ENCODE peak calls at places on chromosomes 16 and 17, in four cellular contexts. L, P, Z and F are unnamed samples.

GRCh38 chr17:19671433-19671832 is 22.9 kb downstream of the ALDH3A2 start:
- DNase-seq in P (no peak), L (no peak), Z (no peak), F (no peak)

GRCh38 chr16:6714510-6714909 is 618.1 kb upstream of the RBFOX1 start:
- DNase-seq in Z (no peak), L (no peak), P (no peak), F (no peak)

GRCh38 chr16:50548659-50549560 is 714 bp downstream of the NKD1 start:
- DNase-seq in L (no peak), P (no peak), Z (peak), F (no peak)

GRCh38 chr16:31365131-31365865 is 10.3 kb downstream of the ITGAX start:
- DNase-seq in L (no peak), P (no peak), Z (no peak), F (no peak)

GRCh38 chr16:54180421-54181359 is 105.9 kb downstream of the IRX3 start:
- DNase-seq in P (no peak), L (no peak), Z (no peak), F (no peak)

GRCh38 chr16:14358697-14359305 is 271.3 kb downstream of the PARN start:
- DNase-seq in Z (peak), P (no peak), L (no peak), F (peak)

GRCh38 chr16:6111390-6111789 is 1013.8 kb upstream of the EEF2KMT start:
- DNase-seq in P (no peak), L (no peak), Z (no peak), F (no peak)

GRCh38 chr16:9119795-9120194 is 28.4 kb downstream of the HAPSTR1 start:
- DNase-seq in Z (no peak), P (no peak), L (no peak), F (no peak)

GRCh38 chr16:57720142-57720575 is 15.4 kb upstream of the KATNB1 start:
- DNase-seq in L (peak), P (peak), Z (peak), F (no peak)

GRCh38 chr16:77816293-77816692 is 27.9 kb downstream of the VAT1L start:
- DNase-seq in L (no peak), Z (no peak), P (no peak), F (no peak)

GRCh38 chr17:64509179-64509578 is 2.4 kb downstream of the CEP95 start:
- DNase-seq in L (no peak), Z (no peak), P (no peak), F (no peak)

GRCh38 chr17:71437176-71437575 is 683.6 kb upstream of the SOX9 start:
- DNase-seq in L (no peak), Z (no peak), P (no peak), F (no peak)

GRCh38 chr16:68923116-68923515 is 79.8 kb downstream of the TANGO6 start:
- DNase-seq in L (no peak), P (no peak), Z (no peak), F (no peak)

DNA sequence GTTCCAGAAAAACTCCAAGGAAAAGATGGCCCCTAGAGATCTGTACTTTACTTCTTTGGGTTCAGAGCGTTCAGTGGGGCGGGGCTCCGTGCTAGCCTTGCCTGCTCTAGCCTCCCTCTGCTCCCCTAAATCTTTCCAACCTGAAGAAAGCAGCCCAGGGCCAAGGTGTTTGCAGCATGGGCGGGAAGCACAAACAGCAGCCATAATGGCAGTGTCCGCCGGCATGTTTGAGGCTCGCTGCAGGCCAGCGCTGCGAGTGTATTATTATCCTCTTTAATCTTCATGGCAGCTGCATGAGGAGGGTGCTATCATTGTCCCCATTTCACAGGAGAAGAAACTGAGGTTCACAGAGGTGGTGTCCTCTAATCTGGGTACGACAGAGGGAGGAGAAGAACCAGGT is 10.4 kb downstream of the CALB2 start:
- DNase-seq in L (no peak), P (no peak), Z (no peak), F (no peak)
- H2AFZ ChIP-seq in L (no peak), P (no peak), Z (no peak), F (no peak)

GRCh38 chr17:56110463-56111138 is 42.7 kb upstream of the ANKFN1 start:
- DNase-seq in L (peak), P (no peak), Z (no peak), F (no peak)

GRCh38 chr17:56108811-56109284 is 44.4 kb upstream of the ANKFN1 start:
- DNase-seq in Z (no peak), L (peak), P (no peak), F (no peak)

GRCh38 chr17:56112086-56112485 is 41.2 kb upstream of the ANKFN1 start:
- DNase-seq in Z (no peak), P (no peak), L (peak), F (no peak)

GRCh38 chr17:56114469-56114868 is 38.8 kb upstream of the ANKFN1 start:
- DNase-seq in P (no peak), L (no peak), Z (no peak), F (no peak)

GRCh38 chr17:56109811-56110210 is 43.5 kb upstream of the ANKFN1 start:
- DNase-seq in Z (no peak), L (peak), P (no peak), F (no peak)
- H2AFZ ChIP-seq in Z (no peak), L (no peak), P (no peak), F (no peak)

DNA sequence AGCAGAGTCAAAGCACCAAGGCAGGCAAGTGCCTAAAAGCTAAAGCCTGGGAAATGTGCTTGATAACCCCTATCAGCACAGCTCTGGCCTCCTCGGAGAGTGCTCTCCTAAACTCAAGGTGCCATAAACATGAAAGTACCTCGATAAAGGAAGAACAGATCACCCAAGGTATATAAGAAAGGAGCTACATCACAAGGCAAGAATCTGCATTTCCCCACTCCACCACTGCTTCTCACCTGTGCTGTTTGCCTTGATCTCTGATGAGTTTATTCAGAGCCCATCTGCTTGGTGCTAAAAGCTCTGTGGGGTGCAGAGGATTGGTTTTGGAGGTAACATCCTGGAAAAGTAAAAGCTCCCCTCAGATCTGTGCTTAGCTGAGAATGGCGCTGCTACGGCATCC is 449.5 kb upstream of the CDH5 start:
- DNase-seq in Z (no peak), P (no peak), L (no peak), F (no peak)
- H2AFZ ChIP-seq in Z (no peak), P (no peak), L (no peak), F (no peak)

GRCh38 chr17:77245162-77245926 is 104.6 kb downstream of the SEC14L1 start:
- DNase-seq in L (no peak), P (no peak), Z (no peak), F (no peak)

GRCh38 chr17:77240976-77241375 is 100.2 kb downstream of the SEC14L1 start:
- DNase-seq in P (no peak), L (no peak), Z (no peak), F (no peak)

GRCh38 chr17:77247048-77247541 is 106.3 kb downstream of the SEC14L1 start:
- DNase-seq in Z (peak), L (peak), P (peak), F (no peak)

GRCh38 chr17:77246110-77247047 is 105.6 kb downstream of the SEC14L1 start:
- DNase-seq in L (no peak), Z (no peak), P (peak), F (no peak)

GRCh38 chr17:77242118-77242800 is 101.5 kb downstream of the SEC14L1 start:
- DNase-seq in Z (no peak), P (peak), L (no peak), F (no peak)
- H2AFZ ChIP-seq in Z (no peak), P (no peak), L (no peak), F (no peak)

DNA sequence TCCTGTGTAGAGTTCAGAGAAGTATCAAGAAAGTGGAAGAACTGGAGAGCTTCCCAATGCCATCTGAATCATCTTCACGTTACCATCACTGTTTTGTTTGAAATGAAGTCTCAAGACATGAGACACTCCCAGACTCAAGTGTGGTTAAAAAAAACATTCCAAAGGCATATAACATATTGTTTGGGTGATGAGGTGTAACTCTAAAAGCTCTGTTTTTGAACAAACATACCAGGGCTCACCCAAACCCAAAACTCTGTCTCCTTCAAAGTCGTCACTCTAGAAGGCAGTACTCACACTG is 6.3 kb upstream of the ZCCHC14 start:
- DNase-seq in Z (peak), L (no peak), P (no peak), F (peak)
- H2AFZ ChIP-seq in Z (no peak), L (no peak), P (no peak), F (no peak)

DNA sequence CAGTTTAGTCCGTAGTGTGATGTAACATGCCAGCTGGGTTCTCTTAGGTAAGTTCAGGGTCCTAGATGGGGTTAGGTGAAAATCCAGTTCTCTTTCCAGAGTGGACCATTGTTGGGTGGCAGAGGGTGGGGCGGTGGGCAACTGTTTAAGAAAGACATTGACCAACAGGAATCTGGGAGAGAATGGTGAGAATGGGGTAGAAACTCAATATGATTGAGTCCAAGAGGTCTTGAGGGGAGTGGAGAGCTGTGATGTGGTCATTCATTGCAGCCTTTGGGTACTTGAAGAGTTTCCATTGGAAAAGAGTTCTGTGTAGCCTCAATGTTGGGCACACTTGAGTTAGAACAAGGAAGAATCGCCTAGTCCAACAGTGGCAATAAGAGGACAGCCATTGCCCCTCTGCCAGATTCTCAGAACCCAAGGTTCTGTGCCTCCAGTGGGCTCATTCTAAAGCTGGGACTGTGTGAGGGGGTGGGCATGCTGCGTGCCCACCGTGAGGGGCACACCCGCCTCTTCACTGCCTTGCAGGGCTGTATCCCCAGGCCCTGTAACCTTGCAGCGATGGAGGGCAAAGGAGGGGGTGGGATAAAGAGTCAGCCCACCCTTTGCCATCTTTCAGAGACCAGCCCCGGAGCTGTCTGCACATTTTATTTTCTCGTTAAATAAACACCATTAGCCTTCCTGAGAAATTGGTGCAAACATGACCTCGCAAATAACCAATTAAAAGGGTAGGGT is 208.1 kb downstream of the CCDC182 start:
- DNase-seq in P (no peak), L (no peak), Z (no peak), F (no peak)
- H2AFZ ChIP-seq in P (no peak), L (no peak), Z (no peak), F (no peak)

DNA sequence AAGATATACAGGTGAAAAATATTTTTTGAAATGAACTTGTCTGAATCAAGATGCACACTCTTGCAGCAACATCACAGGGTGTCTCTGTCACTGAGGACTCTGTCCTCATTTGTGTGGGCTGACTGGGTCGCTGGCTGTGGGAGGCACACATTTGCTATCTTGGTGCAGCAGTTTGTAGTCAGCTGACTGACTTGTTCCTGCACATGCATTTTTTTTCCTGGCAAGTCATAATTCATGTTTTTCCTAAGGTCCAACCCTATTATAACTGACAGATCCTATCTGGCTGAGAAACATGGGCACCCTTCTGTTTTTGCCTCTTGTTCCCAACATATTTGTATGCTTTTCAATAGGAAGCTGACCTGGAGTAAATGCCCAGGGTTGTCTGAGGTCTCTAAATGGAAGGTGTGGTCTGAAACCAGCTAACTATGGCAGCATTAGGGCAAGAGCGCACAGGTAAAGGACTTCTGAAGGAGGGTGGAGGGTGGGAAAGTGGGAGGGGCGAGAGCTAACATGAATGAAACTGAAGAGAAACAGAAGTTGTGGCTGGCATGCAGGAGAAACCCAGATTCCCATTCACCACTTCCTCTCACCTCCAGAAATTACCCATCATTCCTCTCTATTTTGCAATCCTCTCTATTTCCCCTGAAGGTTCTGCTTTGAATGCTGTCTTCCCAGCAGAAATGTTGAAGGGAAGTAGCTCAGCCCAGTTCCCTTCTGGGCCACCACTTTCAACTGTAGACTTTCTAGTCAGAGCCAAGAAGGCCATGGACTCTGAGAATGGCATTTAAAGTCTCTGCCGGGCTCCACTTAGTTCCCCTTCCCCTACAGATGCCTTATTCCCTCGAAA is 166.1 kb downstream of the PRKCA start:
- DNase-seq in P (no peak), Z (peak), L (peak), F (peak)
- H2AFZ ChIP-seq in P (no peak), Z (peak), L (no peak), F (peak)

GRCh38 chr17:3964203-3965122 is at the start of gene ATP2A3:
- DNase-seq in Z (no peak), P (peak), L (peak), F (no peak)
- H2AFZ ChIP-seq in Z (peak), P (peak), L (peak), F (peak)

GRCh38 chr16:79798416-79799053 is 198.0 kb upstream of the MAF start:
- DNase-seq in Z (no peak), P (no peak), L (no peak), F (no peak)
- H2AFZ ChIP-seq in Z (no peak), P (no peak), L (no peak), F (no peak)